ENCODE peak calls at places on chromosomes 16 and 17, in ten cellular contexts. Q is stimulated activated CD8-positive, alpha-beta memory T cell treated with anti-CD3 and anti-CD28 coated beads, Interleukin-15, amount 100 ng/mL, for 48 hours; G is activated CD8-positive, alpha-beta memory T cell treated with anti-CD3 and anti-CD28 coated beads for 4 hours; B is activated T-cell treated with anti-CD3 and anti-CD28 coated beads, Interleukin-2, amount 50 U/mL, for 1 hour; R is esophagus squamous epithelium; Z is upper lobe of right lung; X is HuH-7; S is T-helper 9 cell; K is NCI-H460; H is MG63. C is an unnamed sample.

GRCh38 chr17:30360396-30360795 is 18.3 kb upstream of the CPD start:
- DNase-seq in Q (no peak), G (no peak), B (no peak), R (no peak), Z (no peak), X (no peak), S (no peak), K (no peak), H (no peak), C (no peak)

GRCh38 chr16:69283851-69284250 is 27.3 kb upstream of the VPS4A start:
- DNase-seq in Q (no peak), G (no peak), B (no peak), R (no peak), Z (no peak), X (peak), S (no peak), K (no peak), H (no peak), C (no peak)

GRCh38 chr17:74125160-74125559 is 78.3 kb upstream of the RPL38 start:
- DNase-seq in Q (no peak), G (no peak), B (no peak), R (no peak), Z (peak), X (no peak), S (no peak), K (no peak), H (no peak), C (no peak)

GRCh38 chr17:55605705-55606104 is 94.5 kb upstream of the SMIM36 start:
- DNase-seq in Q (no peak), G (no peak), B (no peak), R (no peak), Z (no peak), X (no peak), S (no peak), K (no peak), H (no peak), C (no peak)

GRCh38 chr17:9475259-9475658 is 100.4 kb downstream of the STX8 start:
- DNase-seq in Q (no peak), G (no peak), B (no peak), R (no peak), Z (no peak), X (no peak), S (no peak), K (no peak), H (no peak), C (no peak)

GRCh38 chr17:76772842-76773521 is 35.1 kb downstream of the MFSD11 start:
- DNase-seq in Q (peak), G (peak), B (peak), R (no peak), Z (no peak), X (no peak), S (peak), K (no peak), H (peak), C (peak)

GRCh38 chr16:11914210-11914758 is 1.5 kb downstream of the GSPT1 start:
- DNase-seq in Q (no peak), G (no peak), B (no peak), R (no peak), Z (no peak), X (no peak), S (no peak), K (no peak), H (no peak), C (no peak)

GRCh38 chr16:11036868-11037410 is 92.6 kb downstream of the CLEC16A start:
- DNase-seq in Q (no peak), G (no peak), B (no peak), R (no peak), Z (no peak), X (no peak), S (no peak), K (no peak), H (no peak), C (no peak)